ENCODE peak calls at places on chromosomes 12 and 14, in eight cellular contexts. K is endodermal cell; C is cardiac fibroblast; E is CD8-positive, alpha-beta T cell; S is heart left ventricle; P is Panc1; U is tibial nerve; M is dorsolateral prefrontal cortex. T is an unnamed sample.

GRCh38 chr14:87142568-87143211 is 850.3 kb downstream of the GALC start:
- DNase-seq in K (no peak), U (no peak), E (no peak), C (no peak), P (no peak), S (no peak), M (no peak), T (no peak)

GRCh38 chr12:107328442-107329133 is 235.2 kb upstream of the CRY1 start:
- DNase-seq in M (no peak), E (no peak), K (peak; percentile 50), P (no peak), S (no peak), U (no peak), C (peak; percentile 69), T (peak; percentile 52)

GRCh38 chr12:47722136-47722834 is 3.0 kb downstream of the ENDOU start:
- DNase-seq in M (no peak), C (no peak), K (peak; percentile 33), U (no peak), S (no peak), E (no peak), P (no peak), T (no peak)

GRCh38 chr12:71708658-71709057 is 22.8 kb downstream of the TMEM19 start:
- DNase-seq in S (no peak), C (peak; percentile 48), E (no peak), U (no peak), K (no peak), M (no peak), P (no peak), T (peak; percentile 77)

GRCh38 chr12:104507672-104508071 is 50.9 kb downstream of the CHST11 start:
- DNase-seq in M (no peak), E (no peak), C (no peak), S (no peak), U (no peak), P (no peak), K (no peak), T (no peak)

GRCh38 chr12:3202734-3203446 is 125.7 kb downstream of the TSPAN9 start:
- DNase-seq in P (peak; percentile 20), M (peak; percentile 39), E (peak; percentile 12), C (peak; percentile 55), U (peak; percentile 75), K (peak; percentile 96), S (peak; percentile 77), T (peak; percentile 49)

GRCh38 chr12:56996793-56997545 is 9.4 kb downstream of the ZBTB39 start:
- DNase-seq in M (no peak), E (no peak), C (no peak), K (peak; percentile 39), P (no peak), S (no peak), U (no peak), T (no peak)

GRCh38 chr12:46933947-46934346 is 108.2 kb upstream of the SLC38A4 start:
- DNase-seq in U (no peak), K (no peak), E (no peak), C (peak; percentile 80), S (no peak), M (no peak), P (peak; percentile 56), T (peak; percentile 76)

GRCh38 chr12:111201036-111201435 is 167.9 kb downstream of the PHETA1 start:
- DNase-seq in E (no peak), K (peak; percentile 76), M (no peak), P (no peak), C (no peak), U (no peak), S (no peak), T (no peak)

GRCh38 chr12:107605293-107605692 is 80.3 kb upstream of the PWP1 start:
- DNase-seq in U (no peak), C (no peak), P (no peak), E (no peak), S (no peak), M (no peak), K (peak; percentile 66), T (no peak)

GRCh38 chr14:81323621-81324400 is 76.3 kb downstream of the STON2 start:
- DNase-seq in K (peak; percentile 88), E (no peak), C (no peak), U (no peak), M (no peak), P (no peak), S (no peak), T (peak; percentile 95)

GRCh38 chr12:92036771-92037453 is 108.7 kb downstream of the BTG1 start:
- DNase-seq in P (no peak), E (no peak), U (no peak), K (no peak), S (no peak), M (no peak), C (peak; percentile 74), T (peak; percentile 72)

GRCh38 chr14:56809262-56810215 is 740 bp downstream of the OTX2 start:
- DNase-seq in C (no peak), E (no peak), M (no peak), P (no peak), S (no peak), U (no peak), K (peak; percentile 64), T (no peak)
- H3K4me3 ChIP-seq in C (no peak overlapping the region), E (no peak overlapping the region), M (no peak overlapping the region), P (no peak overlapping the region), S (peak overlapping the region; percentile 7), U (no peak overlapping the region), K (peak overlapping the region; percentile 98), T (no peak overlapping the region)

GRCh38 chr14:52729925-52730707 is at the start of gene STYX:
- DNase-seq in K (peak; percentile 100), P (peak; percentile 68), M (peak; percentile 95), U (peak; percentile 97), S (peak; percentile 99), E (peak; percentile 97), C (peak; percentile 98), T (peak; percentile 99)
- TF ChIP-seq CTCF in K (peak; percentile 21), P (no peak), M (peak; percentile 51), U (peak; percentile 18), S (peak; percentile 23), E (no peak), C (no peak), T (no peak)

GRCh38 chr12:27331299-27331926 is 1.2 kb upstream of the BMAL2 start:
- DNase-seq in E (no peak), C (peak; percentile 98), U (no peak), S (no peak), M (no peak), K (no peak), P (peak; percentile 89), T (peak; percentile 99)

GRCh38 chr12:27333311-27334009 is 824 bp downstream of the BMAL2 start:
- DNase-seq in M (no peak), P (no peak), S (peak; percentile 70), C (peak; percentile 21), U (peak; percentile 22), K (peak; percentile 82), E (no peak), T (peak; percentile 62)

GRCh38 chr12:27332407-27333310 is at the start of gene BMAL2:
- DNase-seq in C (peak; percentile 37), S (peak; percentile 68), M (no peak), P (no peak), U (no peak), K (peak; percentile 92), E (no peak), T (peak; percentile 58)

GRCh38 chr12:27330846-27331245 is 1.8 kb upstream of the BMAL2 start:
- DNase-seq in C (no peak), K (no peak), E (no peak), M (no peak), U (no peak), S (no peak), P (no peak), T (peak; percentile 64)

GRCh38 chr12:27331927-27332324 is 710 bp upstream of the BMAL2 start:
- DNase-seq in S (no peak), P (no peak), U (no peak), C (peak; percentile 21), M (no peak), K (no peak), E (no peak), T (peak; percentile 54)
- H3K4me3 ChIP-seq in S (no peak overlapping the region), P (peak overlapping the region; percentile 66), U (no peak overlapping the region), C (no peak overlapping the region), M (peak overlapping the region; percentile 68), K (peak overlapping the region; percentile 76), E (no peak overlapping the region), T (peak overlapping the region; percentile 56)

GRCh38 chr12:120856980-120857379 is 47.2 kb downstream of the SPPL3 start:
- DNase-seq in E (no peak), M (no peak), S (no peak), P (no peak), K (no peak), U (no peak), C (peak; percentile 31), T (peak; percentile 41)
- TF ChIP-seq CTCF in E (no peak), M (no peak), S (peak; percentile 44), P (peak; percentile 74), K (peak; percentile 62), U (no peak), C (peak; percentile 46), T (peak; percentile 49)

GRCh38 chr12:18411453-18411852 is 150.1 kb downstream of the PIK3C2G start:
- DNase-seq in C (no peak), K (no peak), M (no peak), S (no peak), U (no peak), E (no peak), P (no peak), T (no peak)
- H3K4me3 ChIP-seq in C (no peak overlapping the region), K (no peak overlapping the region), M (no peak overlapping the region), S (no peak overlapping the region), U (no peak overlapping the region), E (no peak overlapping the region), P (no peak overlapping the region), T (no peak overlapping the region)